ENCODE peak calls at places on chromosomes 6 and 20, in four cellular contexts. T is suprapubic skin, C is brain microvascular endothelial cell, Y is PC-3. N is an unnamed sample.
A peak's percentile ranks its signal among the peaks of the same experiment; 100 is the strongest.

GRCh38 chr20:50127587-50128519 is 14.9 kb upstream of the UBE2V1 start:
- DNase-seq in T (no peak), C (no peak), Y (no peak), N (no peak)

GRCh38 chr20:3786126-3786484 is 435 bp downstream of the CENPB start:
- DNase-seq in T (peak; percentile 79), C (peak; percentile 56), Y (peak; percentile 55), N (peak; percentile 37)

GRCh38 chr20:45301824-45302251 is 4.8 kb upstream of the RBPJL start:
- DNase-seq in T (no peak), C (no peak), Y (no peak), N (no peak)

GRCh38 chr6:145194389-145194788 is 540.9 kb downstream of the EPM2A start:
- DNase-seq in T (no peak), C (no peak), Y (no peak), N (no peak)

GRCh38 chr6:23183846-23184245 is 614.5 kb downstream of the HDGFL1 start:
- DNase-seq in T (no peak), C (no peak), Y (no peak), N (no peak)

GRCh38 chr6:111784423-111784822 is 88.8 kb downstream of the FYN start:
- DNase-seq in T (no peak), C (no peak), Y (no peak), N (no peak)

GRCh38 chr6:106628658-106629102 is 618 bp downstream of the RTN4IP1 start:
- DNase-seq in T (no peak), C (no peak), Y (peak; percentile 22), N (no peak)

GRCh38 chr6:118963003-118963402 is 28.0 kb upstream of the MCM9 start:
- DNase-seq in T (no peak), C (no peak), Y (peak; percentile 21), N (peak; percentile 12)

GRCh38 chr20:48148916-48149672 is 363.8 kb upstream of the SULF2 start:
- DNase-seq in T (no peak), C (no peak), Y (no peak), N (no peak)

GRCh38 chr6:168045706-168046620 is 33.0 kb downstream of the FRMD1 start:
- DNase-seq in T (peak; percentile 55), C (no peak), Y (no peak), N (no peak)
- H3K36me3 ChIP-seq in T (no peaks in the 10 kb centered on the region), C (no peaks in the 10 kb centered on the region), Y (no peaks in the 10 kb centered on the region), N (no peaks in the 10 kb centered on the region)

DNA sequence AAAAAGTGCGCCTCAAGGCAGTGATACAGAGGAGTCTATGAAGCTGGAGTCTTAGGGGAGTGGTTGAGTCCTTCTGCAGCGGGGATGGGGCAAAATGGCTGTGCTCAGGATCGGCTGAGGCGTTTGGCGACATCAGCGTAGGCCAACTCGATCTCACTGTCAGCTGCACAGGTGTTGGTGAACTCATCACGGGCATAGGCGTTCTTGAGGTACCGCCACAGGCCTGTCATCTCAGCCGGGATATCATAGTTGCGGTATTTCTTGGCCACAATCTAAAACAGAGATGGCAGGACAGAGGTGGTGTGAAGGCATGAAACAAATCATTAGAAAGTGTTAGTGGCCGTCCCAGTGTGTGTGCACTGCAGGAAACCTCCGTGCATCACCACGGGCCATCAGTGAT is 112.7 kb downstream of the CLIC5 start:
- DNase-seq in T (no peak), C (no peak), Y (no peak), N (no peak)
- H3K27ac ChIP-seq in T (no peak overlapping the region), C (no peak overlapping the region), Y (no peak overlapping the region), N (no peak overlapping the region)

DNA sequence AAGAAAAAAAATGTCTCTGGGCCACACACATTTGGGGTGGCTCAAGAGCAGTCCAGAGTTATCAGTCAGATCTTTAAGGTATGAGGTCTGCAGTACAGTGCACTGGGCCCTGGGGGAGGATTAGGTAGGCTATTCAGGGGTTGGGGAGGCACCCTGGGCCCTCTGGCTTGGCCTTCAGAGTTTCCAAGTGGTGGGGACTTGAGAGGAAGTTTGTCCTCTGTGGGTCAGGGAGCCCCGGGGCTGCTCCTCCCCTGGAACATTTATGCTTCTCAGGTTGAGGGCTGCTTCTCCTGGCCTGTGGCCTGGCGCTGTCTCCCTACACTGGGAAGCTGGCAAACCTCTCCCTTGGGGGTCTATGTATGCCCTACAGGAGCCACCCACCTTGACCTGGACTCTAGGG is 46.0 kb downstream of the PTK7 start:
- DNase-seq in T (no peak), C (no peak), Y (no peak), N (no peak)
- H3K4me3 ChIP-seq in T (no peak overlapping the region), C (no peak overlapping the region), Y (no peak overlapping the region), N (no peak overlapping the region)

GRCh38 chr6:15506066-15506465 is 156.8 kb downstream of the DTNBP1 start:
- DNase-seq in T (no peak), C (no peak), Y (no peak), N (no peak)
- H3K36me3 ChIP-seq in T (peaks cover 63% of the 10 kb centered on the region), C (peaks cover 6% of the 10 kb centered on the region), Y (peaks cover 3% of the 10 kb centered on the region), N (peaks cover 79% of the 10 kb centered on the region)

DNA sequence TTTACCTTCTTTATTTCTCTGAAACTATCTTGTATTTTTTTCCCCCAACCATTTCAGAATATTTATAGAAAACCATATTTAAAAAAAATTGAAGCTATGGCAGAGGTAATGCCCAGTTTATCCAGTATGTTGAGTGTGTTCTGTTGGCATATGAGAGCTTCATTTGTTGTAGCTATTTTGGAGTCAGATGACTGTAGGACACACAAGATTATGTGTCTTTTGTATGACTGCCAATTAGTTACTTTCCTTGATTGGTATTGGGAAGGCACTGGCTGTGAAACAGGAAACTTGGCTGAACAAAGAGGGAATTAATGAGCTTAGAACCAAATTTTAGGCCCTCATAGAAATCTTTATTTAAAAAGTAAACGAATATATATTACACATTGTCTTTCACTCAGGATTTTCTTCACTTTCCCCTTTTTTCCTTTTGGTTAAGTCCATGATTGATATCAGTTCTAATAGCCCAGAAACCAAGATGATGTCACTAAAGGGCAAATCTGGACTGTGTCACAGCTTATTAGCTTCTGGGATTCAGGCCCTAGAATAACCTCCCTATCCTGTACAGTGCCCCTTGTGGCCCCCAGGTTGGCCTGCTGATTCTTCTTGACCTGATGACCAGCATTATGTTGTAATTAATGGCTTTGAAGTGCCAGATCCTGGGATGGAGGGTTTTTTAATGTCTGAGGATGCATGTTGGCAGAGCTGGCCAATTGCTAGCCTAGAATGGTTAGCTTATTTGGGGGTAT is 10.1 kb downstream of the CDC5L start:
- DNase-seq in T (no peak), C (no peak), Y (no peak), N (no peak)
- H3K27ac ChIP-seq in T (no peak overlapping the region), C (no peak overlapping the region), Y (no peak overlapping the region), N (no peak overlapping the region)

DNA sequence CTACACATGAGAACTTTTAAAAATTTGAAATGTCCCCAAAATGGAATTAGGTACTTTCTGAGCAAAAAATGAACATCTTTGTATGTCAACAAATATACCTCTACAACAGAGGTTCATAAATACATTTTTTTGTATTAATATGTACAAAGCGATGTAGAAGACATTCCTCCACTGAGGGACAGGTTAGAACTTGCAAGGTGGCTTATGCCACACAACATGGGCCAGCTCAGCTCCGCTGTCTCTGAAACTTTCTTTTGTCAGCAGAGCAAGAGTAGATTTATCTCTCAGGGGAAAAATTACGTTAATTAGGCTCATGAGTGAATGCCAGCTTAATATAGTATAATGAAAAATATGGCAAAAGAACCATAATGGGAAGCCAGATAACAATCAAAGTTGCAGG is 10.6 kb upstream of the TMEM242 start:
- DNase-seq in T (no peak), C (no peak), Y (no peak), N (no peak)
- H3K4me3 ChIP-seq in T (no peak overlapping the region), C (no peak overlapping the region), Y (no peak overlapping the region), N (no peak overlapping the region)

N was measured in CD4-positive, alpha-beta memory T cell.